ENCODE peak calls at places on chromosomes 3 and 15, in seven cellular contexts. One of them, this sample, is unnamed.
A peak's percentile ranks its signal among the peaks of the same experiment; 100 is the strongest.

GRCh38 chr3:108486910-108487309 is 23.5 kb downstream of the MYH15 start:
- DNase-seq in cardiac fibroblast: peak; percentile 70
- DNase-seq in bronchial epithelial cell: peak; percentile 77
- DNase-seq in AG04450: no peak
- DNase-seq in RWPE1: peak; percentile 34
- DNase-seq in PC-3: peak; percentile 70
- DNase-seq in H9: no peak
- DNase-seq in this sample: no peak

GRCh38 chr15:65333441-65333820 is 29.0 kb downstream of the RNU5B-1 start:
- DNase-seq in cardiac fibroblast: no peak
- DNase-seq in bronchial epithelial cell: no peak
- DNase-seq in AG04450: no peak
- DNase-seq in RWPE1: peak; percentile 26
- DNase-seq in PC-3: no peak
- DNase-seq in H9: no peak
- DNase-seq in this sample: no peak

GRCh38 chr15:100713163-100713867 is 110.9 kb downstream of the ASB7 start:
- DNase-seq in cardiac fibroblast: peak; percentile 83
- DNase-seq in bronchial epithelial cell: peak; percentile 99
- DNase-seq in AG04450: no peak
- DNase-seq in RWPE1: peak; percentile 99
- DNase-seq in PC-3: peak; percentile 99
- DNase-seq in H9: peak; percentile 41
- DNase-seq in this sample: no peak

GRCh38 chr3:194396897-194397756 is 1.9 kb downstream of the GP5 start:
- DNase-seq in cardiac fibroblast: no peak
- DNase-seq in bronchial epithelial cell: peak; percentile 31
- DNase-seq in AG04450: no peak
- DNase-seq in RWPE1: no peak
- DNase-seq in PC-3: no peak
- DNase-seq in H9: peak; percentile 66
- DNase-seq in this sample: no peak

GRCh38 chr15:34682673-34683072 is 72.1 kb downstream of the GJD2 start:
- DNase-seq in cardiac fibroblast: peak; percentile 86
- DNase-seq in bronchial epithelial cell: peak; percentile 99
- DNase-seq in AG04450: peak; percentile 8
- DNase-seq in RWPE1: peak; percentile 92
- DNase-seq in PC-3: peak; percentile 62
- DNase-seq in H9: no peak
- DNase-seq in this sample: no peak

GRCh38 chr3:12380408-12380795 is 91.5 kb downstream of the PPARG start:
- DNase-seq in cardiac fibroblast: no peak
- DNase-seq in bronchial epithelial cell: no peak
- DNase-seq in AG04450: no peak
- DNase-seq in RWPE1: no peak
- DNase-seq in PC-3: no peak
- DNase-seq in H9: no peak
- DNase-seq in this sample: no peak

GRCh38 chr3:5220193-5220592 is 32.7 kb downstream of the EDEM1 start:
- DNase-seq in cardiac fibroblast: no peak
- DNase-seq in bronchial epithelial cell: no peak
- DNase-seq in AG04450: no peak
- DNase-seq in RWPE1: no peak
- DNase-seq in PC-3: no peak
- DNase-seq in H9: no peak
- DNase-seq in this sample: no peak

GRCh38 chr3:164186095-164186494 is 892.2 kb downstream of the SI start:
- DNase-seq in cardiac fibroblast: no peak
- DNase-seq in bronchial epithelial cell: no peak
- DNase-seq in AG04450: no peak
- DNase-seq in RWPE1: no peak
- DNase-seq in PC-3: no peak
- DNase-seq in H9: no peak
- DNase-seq in this sample: no peak

GRCh38 chr3:160381470-160381869 is 17.6 kb downstream of the IFT80 start:
- DNase-seq in cardiac fibroblast: peak; percentile 54
- DNase-seq in bronchial epithelial cell: peak; percentile 60
- DNase-seq in AG04450: no peak
- DNase-seq in RWPE1: no peak
- DNase-seq in PC-3: peak; percentile 44
- DNase-seq in H9: no peak
- DNase-seq in this sample: no peak

GRCh38 chr3:37905987-37906674 is 44.5 kb downstream of the CTDSPL start:
- DNase-seq in cardiac fibroblast: peak; percentile 45
- DNase-seq in bronchial epithelial cell: no peak
- DNase-seq in AG04450: no peak
- DNase-seq in RWPE1: no peak
- DNase-seq in PC-3: no peak
- DNase-seq in H9: no peak
- DNase-seq in this sample: no peak

DNA sequence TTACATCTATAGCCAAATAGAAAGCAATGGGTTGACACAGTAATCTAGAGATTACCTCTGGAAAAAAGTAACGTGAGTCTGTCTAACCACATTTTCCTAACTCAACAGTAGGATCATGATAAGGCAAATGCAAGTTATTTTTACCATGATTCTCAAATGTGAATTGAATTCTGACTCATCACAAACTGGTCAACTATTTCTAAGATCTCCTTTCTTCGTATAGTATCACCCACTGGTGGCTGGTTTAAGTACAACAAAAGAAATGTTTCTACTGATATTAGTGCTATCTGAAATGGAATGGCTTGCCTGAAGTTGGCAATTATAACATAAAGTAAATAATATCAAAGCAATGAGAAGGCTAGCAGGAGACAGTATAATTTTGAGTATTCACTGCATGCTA is 102.2 kb downstream of the ABI3BP start:
- DNase-seq in cardiac fibroblast: peak; percentile 79
- DNase-seq in bronchial epithelial cell: peak; percentile 64
- DNase-seq in AG04450: no peak
- DNase-seq in RWPE1: peak; percentile 21
- DNase-seq in PC-3: peak; percentile 77
- DNase-seq in H9: no peak
- DNase-seq in this sample: no peak
- TF ChIP-seq CTCF in cardiac fibroblast: peak; percentile 55
- TF ChIP-seq CTCF in bronchial epithelial cell: peak; percentile 16
- TF ChIP-seq CTCF in AG04450: peak; percentile 69
- TF ChIP-seq CTCF in RWPE1: no peak
- TF ChIP-seq CTCF in PC-3: peak; percentile 66
- TF ChIP-seq CTCF in H9: no peak
- TF ChIP-seq CTCF in this sample: no peak

DNA sequence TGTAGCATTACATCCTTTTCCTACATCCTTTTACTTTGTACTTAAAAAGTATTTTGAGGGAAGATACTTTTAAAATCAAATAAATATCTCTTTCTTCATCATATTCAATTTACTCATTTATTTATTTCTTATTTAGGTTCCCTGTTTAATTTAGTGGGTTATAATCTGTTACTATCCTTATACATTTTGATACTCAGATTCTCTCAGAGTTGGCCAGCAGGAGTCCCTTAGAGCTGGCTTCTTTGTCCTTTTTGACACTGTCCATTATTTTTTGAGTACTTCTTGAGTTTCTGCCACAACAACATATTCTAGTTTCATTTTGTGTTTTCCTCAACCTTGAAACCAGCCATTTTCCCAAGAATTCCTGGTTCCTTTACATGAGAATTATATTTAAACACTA is 111.6 kb upstream of the DCBLD2 start:
- DNase-seq in cardiac fibroblast: no peak
- DNase-seq in bronchial epithelial cell: no peak
- DNase-seq in AG04450: no peak
- DNase-seq in RWPE1: no peak
- DNase-seq in PC-3: peak; percentile 26
- DNase-seq in H9: no peak
- DNase-seq in this sample: no peak
- TF ChIP-seq CTCF in cardiac fibroblast: peak; percentile 23
- TF ChIP-seq CTCF in bronchial epithelial cell: no peak
- TF ChIP-seq CTCF in AG04450: no peak
- TF ChIP-seq CTCF in RWPE1: no peak
- TF ChIP-seq CTCF in PC-3: peak; percentile 57
- TF ChIP-seq CTCF in H9: peak; percentile 23
- TF ChIP-seq CTCF in this sample: no peak

DNA sequence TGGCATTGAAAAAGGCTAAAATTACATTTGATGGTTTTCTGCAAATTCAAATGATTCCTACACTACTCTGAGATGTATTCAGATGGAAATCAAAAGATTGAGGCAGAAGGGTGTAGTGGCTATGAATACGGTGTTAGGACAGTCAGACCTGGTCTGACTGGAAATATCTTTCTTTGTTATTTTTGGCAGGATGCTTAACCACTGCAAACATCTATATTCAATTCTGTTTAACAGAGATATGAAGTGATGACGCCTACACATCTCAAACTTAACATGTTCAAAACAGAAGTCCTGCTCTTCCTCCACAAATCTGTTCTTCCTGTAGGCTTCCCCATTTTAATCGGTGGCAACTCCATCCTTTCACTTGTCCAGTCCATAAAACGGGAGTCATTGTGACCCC is 109.4 kb downstream of the ADAMTS9 start:
- DNase-seq in cardiac fibroblast: peak; percentile 11
- DNase-seq in bronchial epithelial cell: no peak
- DNase-seq in AG04450: no peak
- DNase-seq in RWPE1: no peak
- DNase-seq in PC-3: no peak
- DNase-seq in H9: no peak
- DNase-seq in this sample: no peak
- TF ChIP-seq CTCF in cardiac fibroblast: no peak
- TF ChIP-seq CTCF in bronchial epithelial cell: no peak
- TF ChIP-seq CTCF in AG04450: no peak
- TF ChIP-seq CTCF in RWPE1: no peak
- TF ChIP-seq CTCF in PC-3: no peak
- TF ChIP-seq CTCF in H9: no peak
- TF ChIP-seq CTCF in this sample: no peak

GRCh38 chr3:13673207-13673606 is 124.3 kb downstream of the FBLN2 start:
- DNase-seq in cardiac fibroblast: peak; percentile 7
- DNase-seq in bronchial epithelial cell: no peak
- DNase-seq in AG04450: no peak
- DNase-seq in RWPE1: no peak
- DNase-seq in PC-3: peak; percentile 40
- DNase-seq in H9: no peak
- DNase-seq in this sample: no peak
- TF ChIP-seq CTCF in cardiac fibroblast: peak; percentile 16
- TF ChIP-seq CTCF in bronchial epithelial cell: peak; percentile 30
- TF ChIP-seq CTCF in AG04450: peak; percentile 47
- TF ChIP-seq CTCF in RWPE1: peak; percentile 18
- TF ChIP-seq CTCF in PC-3: peak; percentile 64
- TF ChIP-seq CTCF in H9: peak; percentile 68
- TF ChIP-seq CTCF in this sample: no peak

GRCh38 chr3:176650478-176650877 is 546.8 kb downstream of the TBL1XR1 start:
- DNase-seq in cardiac fibroblast: peak; percentile 74
- DNase-seq in bronchial epithelial cell: peak; percentile 90
- DNase-seq in AG04450: no peak
- DNase-seq in RWPE1: peak; percentile 8
- DNase-seq in PC-3: peak; percentile 23
- DNase-seq in H9: no peak
- DNase-seq in this sample: no peak
- TF ChIP-seq CTCF in cardiac fibroblast: peak; percentile 29
- TF ChIP-seq CTCF in bronchial epithelial cell: no peak
- TF ChIP-seq CTCF in AG04450: peak; percentile 20
- TF ChIP-seq CTCF in RWPE1: no peak
- TF ChIP-seq CTCF in PC-3: peak; percentile 50
- TF ChIP-seq CTCF in H9: peak; percentile 53
- TF ChIP-seq CTCF in this sample: peak; percentile 74

GRCh38 chr3:141343824-141344223 is 24.5 kb upstream of the ZBTB38 start:
- DNase-seq in cardiac fibroblast: no peak
- DNase-seq in bronchial epithelial cell: no peak
- DNase-seq in AG04450: no peak
- DNase-seq in RWPE1: no peak
- DNase-seq in PC-3: no peak
- DNase-seq in H9: no peak
- DNase-seq in this sample: no peak
- TF ChIP-seq CTCF in cardiac fibroblast: no peak
- TF ChIP-seq CTCF in bronchial epithelial cell: no peak
- TF ChIP-seq CTCF in AG04450: no peak
- TF ChIP-seq CTCF in RWPE1: no peak
- TF ChIP-seq CTCF in PC-3: no peak
- TF ChIP-seq CTCF in H9: no peak
- TF ChIP-seq CTCF in this sample: no peak